ENCODE peak calls at places on chromosomes 7 and 10, in seven cellular contexts. S, N, E, J, V, Z and W are unnamed samples.

GRCh38 chr7:98867271-98867701 is 2.5 kb downstream of the TMEM130 start:
- DNase-seq in Z (no peak), J (no peak), V (no peak), E (no peak), N (no peak), S (no peak), W (no peak)

GRCh38 chr10:60207894-60208293 is 181.8 kb downstream of the ANK3 start:
- DNase-seq in Z (no peak), V (no peak), J (no peak), N (no peak), S (no peak), E (no peak), W (no peak)

GRCh38 chr10:26025500-26025899 is 91.5 kb downstream of the MYO3A start:
- DNase-seq in J (no peak), V (no peak), Z (no peak), S (no peak), N (no peak), E (no peak), W (no peak)

GRCh38 chr7:94530114-94530513 is 20.5 kb downstream of the CASD1 start:
- DNase-seq in Z (no peak), N (no peak), E (no peak), S (no peak), V (no peak), J (no peak), W (peak)

GRCh38 chr10:132167976-132168375 is 18.8 kb upstream of the DPYSL4 start:
- DNase-seq in J (no peak), E (no peak), V (no peak), N (no peak), Z (no peak), S (no peak), W (no peak)

GRCh38 chr10:99870051-99870730 is 87.8 kb downstream of the ABCC2 start:
- DNase-seq in Z (no peak), S (no peak), E (peak), J (peak), N (no peak), V (no peak), W (no peak)

GRCh38 chr7:76047811-76048667 is at the start of the genes MDH2 and STYXL1:
- DNase-seq in V (peak), J (peak), S (peak), Z (peak), E (peak), N (peak), W (peak)

GRCh38 chr10:17847586-17848296 is 38.6 kb downstream of the MRC1 start:
- DNase-seq in E (no peak), V (no peak), S (no peak), J (no peak), Z (no peak), N (no peak), W (peak)

GRCh38 chr7:24738577-24738976 is 18.7 kb downstream of the GSDME start:
- DNase-seq in J (no peak), N (no peak), E (no peak), V (no peak), S (no peak), Z (no peak), W (no peak)

GRCh38 chr10:131618587-131619267 is 282.1 kb upstream of the PPP2R2D start:
- DNase-seq in J (peak), E (no peak), S (no peak), N (no peak), Z (no peak), V (no peak), W (no peak)

GRCh38 chr10:101130984-101131961 is at the start of gene TLX1:
- DNase-seq in N (no peak), J (no peak), E (no peak), S (no peak), V (peak), Z (no peak), W (no peak)